ENCODE peak calls at places on chromosomes 6 and 20, in seven cellular contexts. N is neuronal stem cell, X is IMR-90, V is mesendoderm, T is H9, D is trophoblast cell, K is H1. L is an unnamed sample.

GRCh38 chr6:87293526-87293925 is 28.9 kb upstream of the SMIM8 start:
- DNase-seq in N (no peak), K (no peak), V (peak; percentile 17), D (peak; percentile 80), T (no peak), X (no peak), L (no peak)

GRCh38 chr6:35534396-35535170 is 21.9 kb upstream of the TULP1 start:
- DNase-seq in D (peak; percentile 80), V (peak; percentile 46), K (no peak), T (no peak), X (no peak), N (no peak), L (no peak)

GRCh38 chr6:5084192-5084786 is 852 bp upstream of the PPP1R3G start:
- DNase-seq in D (peak; percentile 47), X (no peak), K (no peak), T (no peak), V (no peak), N (peak; percentile 6), L (no peak)

GRCh38 chr6:169723991-169724553 is at the start of gene PHF10:
- DNase-seq in K (no peak), D (peak; percentile 54), T (no peak), N (peak; percentile 56), V (peak; percentile 52), X (no peak), L (peak; percentile 37)

GRCh38 chr6:124536157-124536556 is 426.1 kb upstream of the RNF217 start:
- DNase-seq in V (no peak), T (no peak), N (no peak), D (no peak), X (no peak), K (no peak), L (no peak)

GRCh38 chr6:36075656-36076055 is 48.0 kb downstream of the MAPK14 start:
- DNase-seq in N (no peak), K (no peak), D (peak; percentile 48), V (peak; percentile 25), X (no peak), T (no peak), L (no peak)

GRCh38 chr6:10809098-10809497 is 29.2 kb downstream of the MAK start:
- DNase-seq in T (no peak), X (no peak), K (no peak), N (no peak), D (peak; percentile 70), V (peak; percentile 26), L (no peak)

GRCh38 chr6:106626485-106626884 is 2.8 kb downstream of the RTN4IP1 start:
- DNase-seq in N (no peak), D (no peak), K (no peak), V (no peak), T (no peak), X (no peak), L (no peak)

GRCh38 chr20:41174782-41175181 is 37.4 kb downstream of the PLCG1 start:
- DNase-seq in V (no peak), T (peak; percentile 8), X (peak; percentile 34), N (no peak), K (no peak), D (no peak), L (peak; percentile 28)

GRCh38 chr20:31667315-31668285 is 29.9 kb downstream of the COX4I2 start:
- DNase-seq in N (no peak), V (no peak), D (no peak), T (no peak), K (no peak), X (no peak), L (no peak)

GRCh38 chr6:110355727-110356126 is 2.4 kb downstream of the METTL24 start:
- DNase-seq in N (no peak), D (no peak), X (no peak), K (no peak), T (peak; percentile 39), V (peak; percentile 65), L (no peak)

GRCh38 chr6:136921521-136921935 is 573 bp upstream of the SLC35D3 start:
- DNase-seq in D (no peak), T (peak; percentile 43), N (peak; percentile 15), X (no peak), K (no peak), V (peak; percentile 26), L (no peak)

GRCh38 chr6:99093781-99094180 is 146.0 kb upstream of the FBXL4 start:
- DNase-seq in T (no peak), D (no peak), X (no peak), N (no peak), K (no peak), V (no peak), L (no peak)

GRCh38 chr6:113306552-113307145 is 550.5 kb upstream of the MARCKS start:
- DNase-seq in D (peak; percentile 51), T (peak; percentile 74), N (peak; percentile 30), K (peak; percentile 34), V (peak; percentile 72), X (no peak), L (peak; percentile 17)

GRCh38 chr20:63156221-63156671 is 59.7 kb downstream of the YTHDF1 start:
- DNase-seq in K (no peak), N (no peak), X (no peak), V (no peak), T (no peak), D (no peak), L (no peak)

GRCh38 chr20:63656451-63656850 is 1.7 kb upstream of the RTEL1 start:
- DNase-seq in D (no peak), T (no peak), X (peak; percentile 15), K (no peak), V (no peak), N (no peak), L (no peak)

GRCh38 chr6:6230286-6230685 is 90.2 kb downstream of the F13A1 start:
- DNase-seq in V (peak; percentile 35), K (no peak), X (no peak), T (no peak), N (no peak), D (no peak), L (no peak)

GRCh38 chr6:1285589-1286340 is 26.1 kb upstream of the FOXQ1 start:
- DNase-seq in N (no peak), X (peak; percentile 71), V (peak; percentile 30), T (no peak), D (peak; percentile 74), K (no peak), L (peak; percentile 78)

DNA sequence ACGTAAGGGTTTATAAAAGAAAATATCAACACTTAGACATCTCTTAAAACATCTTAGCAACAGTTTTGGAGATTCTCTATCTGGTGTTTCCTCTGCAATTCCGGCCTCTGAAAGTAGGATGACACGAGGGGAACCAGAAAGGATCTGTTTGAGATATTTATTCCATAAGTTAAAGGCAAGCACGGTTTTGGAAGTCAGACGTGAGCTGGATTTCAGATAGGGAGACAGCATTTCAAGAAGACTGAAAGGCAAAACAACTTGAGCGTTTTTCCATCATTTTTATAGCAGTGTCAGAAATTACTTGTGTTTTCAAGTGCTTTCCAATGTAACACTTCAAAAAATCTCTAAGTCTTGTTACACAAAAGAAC is 52.9 kb upstream of the BTN3A2 start:
- DNase-seq in D (peak; percentile 44), K (no peak), N (no peak), X (no peak), V (no peak), T (no peak), L (peak; percentile 68)
- H3K9ac ChIP-seq in D (no peak overlapping the region), K (no peak overlapping the region), N (no peak overlapping the region), X (peak overlapping the region; percentile 22), V (peak overlapping the region; percentile 53), T (peak overlapping the region; percentile 45), L (peak overlapping the region; percentile 79)

DNA sequence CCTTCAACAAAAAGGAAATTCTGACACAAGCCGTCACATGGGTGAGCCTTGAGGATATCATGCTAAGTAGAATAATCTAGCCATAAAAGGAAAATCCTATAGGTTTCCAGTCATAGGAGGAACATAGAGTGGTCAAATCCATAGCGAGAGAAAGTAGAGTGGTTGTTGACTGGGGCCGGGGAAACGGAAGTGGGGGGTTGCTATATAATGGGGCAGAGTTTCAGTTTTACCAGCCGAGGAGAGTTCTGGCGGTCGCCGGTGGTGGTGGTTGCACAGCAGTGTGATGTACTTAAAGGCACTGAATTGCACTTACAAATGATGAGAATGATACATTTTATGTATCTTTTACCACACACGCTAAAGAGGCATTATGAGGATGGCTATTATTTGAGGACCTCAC is 4.9 kb downstream of the GPR31 start:
- DNase-seq in K (no peak), N (no peak), T (no peak), X (no peak), D (no peak), V (no peak), L (no peak)
- H3K23ac ChIP-seq in K (no peak overlapping the region), N (no peak overlapping the region), T (no peak overlapping the region), X (no peak overlapping the region), D (no peak overlapping the region), V (no peak overlapping the region), L (no peak overlapping the region)

DNA sequence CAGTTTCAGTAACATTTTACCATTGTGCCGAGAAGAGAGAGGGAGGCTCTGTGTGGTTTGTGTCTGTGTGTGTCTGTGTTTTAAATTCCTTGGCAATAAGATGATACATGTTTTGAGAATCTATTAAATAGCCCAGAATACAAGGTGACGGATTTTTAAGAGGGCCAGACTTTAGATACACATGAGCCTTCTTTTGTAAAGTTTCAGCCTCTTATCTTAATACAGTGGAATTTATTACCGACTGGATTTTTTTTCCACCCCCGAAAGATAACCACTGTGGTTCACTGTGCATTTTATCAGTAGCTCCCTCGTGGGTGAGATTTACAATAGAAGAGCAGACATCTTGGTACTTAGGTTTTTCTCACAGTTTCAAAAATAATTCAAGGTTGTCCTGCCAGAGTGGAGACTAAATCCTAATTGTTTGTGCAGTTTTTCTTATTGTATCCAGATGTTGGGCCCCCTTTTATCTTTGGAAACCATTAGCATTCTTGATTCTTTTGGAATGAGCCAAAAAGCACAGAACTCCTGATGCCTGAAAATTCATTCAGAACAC is 49.9 kb downstream of the STK4 start:
- DNase-seq in T (no peak), V (no peak), D (no peak), X (peak; percentile 11), N (no peak), K (no peak), L (peak; percentile 19)
- H3K9ac ChIP-seq in T (no peak overlapping the region), V (no peak overlapping the region), D (no peak overlapping the region), X (no peak overlapping the region), N (no peak overlapping the region), K (no peak overlapping the region), L (peak overlapping the region; percentile 17)

GRCh38 chr20:46700481-46700880 is 9.0 kb upstream of the SLC2A10 start:
- DNase-seq in N (no peak), K (no peak), D (peak; percentile 76), X (no peak), V (no peak), T (no peak), L (no peak)

GRCh38 chr20:46696791-46697279 is 7.6 kb upstream of the TP53RK start:
- DNase-seq in T (no peak), X (no peak), D (no peak), N (no peak), V (no peak), K (no peak), L (peak; percentile 25)

GRCh38 chr20:46701057-46701456 is 8.4 kb upstream of the SLC2A10 start:
- DNase-seq in T (no peak), K (no peak), D (no peak), V (no peak), X (no peak), N (no peak), L (no peak)

GRCh38 chr20:46699651-46700359 is 9.6 kb upstream of the SLC2A10 start:
- DNase-seq in T (no peak), V (peak; percentile 64), X (peak; percentile 52), K (no peak), N (no peak), D (peak; percentile 82), L (peak; percentile 57)

DNA sequence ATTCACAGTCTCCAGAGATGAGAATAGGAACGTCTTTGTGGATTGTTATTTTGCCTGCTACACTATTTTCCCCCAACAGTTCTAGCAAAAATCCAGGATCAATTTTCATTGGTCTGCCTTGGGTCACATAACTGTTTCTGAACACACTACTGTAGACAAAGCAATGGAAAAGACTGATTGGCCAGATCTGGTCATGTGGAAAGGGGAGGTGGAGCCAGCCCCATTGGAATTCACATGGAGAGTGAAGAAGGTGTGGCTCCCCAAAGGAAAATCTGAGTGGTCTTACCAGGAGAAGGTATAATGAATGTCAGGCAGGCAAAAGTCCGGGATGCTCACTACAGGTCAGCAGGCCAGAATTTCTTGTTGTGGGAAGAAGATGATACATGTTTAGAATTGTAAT is 9.5 kb upstream of the TP53RK start:
- DNase-seq in X (no peak), K (no peak), N (no peak), V (peak; percentile 61), T (no peak), D (peak; percentile 36), L (no peak)
- H3K23ac ChIP-seq in X (no peak overlapping the region), K (no peak overlapping the region), N (no peak overlapping the region), V (no peak overlapping the region), T (no peak overlapping the region), D (no peak overlapping the region), L (no peak overlapping the region)